ENCODE peak calls at places on chromosomes 12 and 14, in six cellular contexts. N is NCI-H2029, Q is epithelial cell of prostate, L is progenitor cell of endocrine pancreas, V is thoracic aorta, G is NCI-H524. U is an unnamed sample.

GRCh38 chr12:3192221-3192620 is 115.0 kb downstream of the TSPAN9 start:
- DNase-seq in N (no peak), G (no peak), L (no peak), V (no peak), Q (no peak), U (no peak)

GRCh38 chr12:128833418-128833817 is 9.7 kb upstream of the SLC15A4 start:
- DNase-seq in Q (no peak), L (no peak), V (no peak), N (no peak), G (no peak), U (no peak)

GRCh38 chr12:68178184-68178583 is 18.6 kb upstream of the IFNG start:
- DNase-seq in L (no peak), V (no peak), N (no peak), G (no peak), Q (no peak), U (no peak)

GRCh38 chr12:62291888-62292760 is 31.9 kb downstream of the USP15 start:
- DNase-seq in L (no peak), N (no peak), V (no peak), Q (no peak), G (no peak), U (no peak)

GRCh38 chr12:53694746-53695145 is 18.9 kb upstream of the ATP5MC2 start:
- DNase-seq in G (no peak), L (no peak), N (no peak), V (no peak), Q (no peak), U (no peak)

GRCh38 chr12:510071-510825 is 50.5 kb downstream of the B4GALNT3 start:
- DNase-seq in G (no peak), L (no peak), Q (no peak), V (no peak), N (no peak), U (no peak)

GRCh38 chr12:63400746-63401145 is 249.7 kb upstream of the AVPR1A start:
- DNase-seq in V (no peak), Q (peak; percentile 72), L (no peak), N (peak; percentile 74), G (no peak), U (no peak)

GRCh38 chr12:56601503-56601902 is 28.6 kb downstream of the BAZ2A start:
- DNase-seq in V (no peak), L (no peak), Q (no peak), N (no peak), G (no peak), U (no peak)

GRCh38 chr12:8827551-8828347 is 5.3 kb downstream of the A2ML1 start:
- DNase-seq in Q (peak; percentile 44), N (no peak), L (no peak), V (no peak), G (no peak), U (no peak)

GRCh38 chr14:78143489-78144145 is 26.6 kb upstream of the NRXN3 start:
- DNase-seq in Q (peak; percentile 56), G (no peak), L (no peak), V (no peak), N (no peak), U (peak; percentile 33)

GRCh38 chr14:29810064-29810463 is 117.6 kb downstream of the PRKD1 start:
- DNase-seq in L (no peak), N (no peak), G (no peak), V (no peak), Q (no peak), U (no peak)

GRCh38 chr14:58060898-58061297 is 91.1 kb downstream of the ARMH4 start:
- DNase-seq in N (no peak), V (no peak), G (no peak), L (no peak), Q (no peak), U (no peak)

GRCh38 chr14:74148705-74149104 is 63.9 kb downstream of the LIN52 start:
- DNase-seq in V (no peak), G (no peak), L (no peak), N (no peak), Q (no peak), U (no peak)

GRCh38 chr12:47838286-47838931 is 18.7 kb upstream of the HDAC7 start:
- DNase-seq in N (no peak), V (no peak), Q (no peak), L (no peak), G (no peak), U (no peak)

GRCh38 chr14:85533821-85534271 is 3.9 kb downstream of the FLRT2 start:
- DNase-seq in V (no peak), N (no peak), Q (no peak), G (peak; percentile 97), L (peak; percentile 15), U (no peak)

GRCh38 chr12:90574676-90575075 is 380.3 kb downstream of the CCER1 start:
- DNase-seq in N (no peak), G (no peak), V (no peak), L (no peak), Q (no peak), U (peak; percentile 25)

GRCh38 chr14:89178802-89179201 is 238.2 kb downstream of the FOXN3 start:
- DNase-seq in N (no peak), V (no peak), Q (no peak), G (no peak), L (no peak), U (no peak)

GRCh38 chr14:97021571-97022171 is 224.5 kb downstream of the VRK1 start:
- DNase-seq in N (no peak), G (peak; percentile 15), V (no peak), L (no peak), Q (no peak), U (no peak)

GRCh38 chr12:11954181-11954580 is 116.6 kb upstream of the BCL2L14 start:
- DNase-seq in Q (no peak), L (no peak), G (no peak), V (no peak), N (peak; percentile 50), U (no peak)

GRCh38 chr14:100860556-100861187 is 34.8 kb downstream of the MEG3 start:
- DNase-seq in G (no peak), Q (no peak), V (no peak), L (no peak), N (no peak), U (no peak)

GRCh38 chr14:52494444-52494843 is 57.9 kb downstream of the TXNDC16 start:
- DNase-seq in V (no peak), L (no peak), Q (no peak), N (no peak), G (no peak), U (no peak)

GRCh38 chr12:96416033-96416790 is 16.0 kb upstream of the CDK17 start:
- DNase-seq in G (no peak), V (no peak), Q (peak; percentile 89), N (no peak), L (no peak), U (peak; percentile 94)

GRCh38 chr12:11717533-11717961 is 68.1 kb downstream of the ETV6 start:
- DNase-seq in L (no peak), V (no peak), G (no peak), N (no peak), Q (no peak), U (no peak)

GRCh38 chr14:31270196-31270772 is 62.7 kb upstream of the HECTD1 start:
- DNase-seq in Q (no peak), G (no peak), V (no peak), N (no peak), L (no peak), U (no peak)

GRCh38 chr12:103634732-103635131 is 47.7 kb downstream of the STAB2 start:
- DNase-seq in L (no peak), N (no peak), Q (no peak), V (no peak), G (no peak), U (no peak)

GRCh38 chr14:41872906-41873305 is 266.2 kb downstream of the LRFN5 start:
- DNase-seq in G (no peak), L (no peak), N (no peak), V (no peak), Q (no peak), U (no peak)

GRCh38 chr14:94679106-94679819 is 67.1 kb downstream of the SERPINA3 start:
- DNase-seq in L (no peak), Q (no peak), G (peak; percentile 33), N (no peak), V (no peak), U (no peak)

U was measured in keratinocyte.